ENCODE peak calls at places on chromosomes 3 and 15, in five cellular contexts. X, R, H, W and T are unnamed samples.

GRCh38 chr3:12557472-12558105 is 702 bp downstream of the MKRN2 start:
- DNase-seq in X (no peak), R (no peak), H (no peak), W (peak; percentile 69), T (peak; percentile 72)

GRCh38 chr15:100115711-100116090 is 226.1 kb downstream of the ADAMTS17 start:
- DNase-seq in X (no peak), R (no peak), H (no peak), W (peak; percentile 71), T (peak; percentile 29)

GRCh38 chr3:183061431-183062172 is 37.7 kb downstream of the MCCC1 start:
- DNase-seq in X (no peak), R (no peak), H (no peak), W (no peak), T (peak; percentile 12)

GRCh38 chr3:30733229-30733628 is 126.8 kb downstream of the TGFBR2 start:
- DNase-seq in X (no peak), R (no peak), H (no peak), W (no peak), T (no peak)

GRCh38 chr3:125356140-125357026 is 18.7 kb downstream of the ZNF148 start:
- DNase-seq in X (no peak), R (no peak), H (no peak), W (no peak), T (no peak)

GRCh38 chr3:179146911-179147570 is 1.1 kb upstream of the PIK3CA start:
- DNase-seq in X (peak; percentile 58), R (no peak), H (peak; percentile 55), W (peak; percentile 83), T (peak; percentile 72)

GRCh38 chr3:123349201-123349535 is 99.7 kb downstream of the ADCY5 start:
- DNase-seq in X (no peak), R (no peak), H (no peak), W (no peak), T (no peak)

GRCh38 chr15:77993374-77993911 is 84.1 kb downstream of the TBC1D2B start:
- DNase-seq in X (no peak), R (no peak), H (no peak), W (no peak), T (no peak)

GRCh38 chr15:51286816-51287215 is 51.6 kb downstream of the CYP19A1 start:
- DNase-seq in X (peak; percentile 53), R (no peak), H (peak; percentile 23), W (peak; percentile 20), T (no peak)

GRCh38 chr3:195196266-195196665 is 74.7 kb downstream of the XXYLT1 start:
- DNase-seq in X (peak; percentile 43), R (no peak), H (no peak), W (peak; percentile 81), T (peak; percentile 52)

GRCh38 chr3:38118421-38119247 is 18.3 kb downstream of the ACAA1 start:
- DNase-seq in X (no peak), R (no peak), H (no peak), W (no peak), T (no peak)

GRCh38 chr3:157529751-157530150 is 26.5 kb upstream of the VEPH1 start:
- DNase-seq in X (no peak), R (no peak), H (no peak), W (no peak), T (no peak)

GRCh38 chr3:31546152-31546551 is 13.4 kb downstream of the STT3B start:
- DNase-seq in X (no peak), R (no peak), H (no peak), W (peak; percentile 74), T (no peak)

GRCh38 chr15:53962646-53963561 is 15.3 kb upstream of the UNC13C start:
- DNase-seq in X (peak; percentile 77), R (no peak), H (peak; percentile 67), W (peak; percentile 33), T (peak; percentile 0)

GRCh38 chr3:182585532-182586150 is 207.7 kb upstream of the ATP11B start:
- DNase-seq in X (no peak), R (no peak), H (no peak), W (no peak), T (no peak)

GRCh38 chr15:74307827-74308642 is 59.4 kb downstream of the CYP11A1 start:
- DNase-seq in X (peak; percentile 86), R (no peak), H (peak; percentile 81), W (peak; percentile 76), T (peak; percentile 64)

GRCh38 chr3:17151598-17152373 is 267.0 kb downstream of the PLCL2 start:
- DNase-seq in X (no peak), R (no peak), H (no peak), W (no peak), T (no peak)

GRCh38 chr3:127707777-127708438 is 35.2 kb downstream of the ABTB1 start:
- DNase-seq in X (peak; percentile 45), R (no peak), H (no peak), W (no peak), T (no peak)

GRCh38 chr15:68305420-68305871 is 27.9 kb downstream of the FEM1B start:
- DNase-seq in X (peak; percentile 64), R (no peak), H (no peak), W (no peak), T (no peak)

GRCh38 chr3:5190147-5190791 is 2.8 kb downstream of the EDEM1 start:
- DNase-seq in X (no peak), R (no peak), H (no peak), W (no peak), T (no peak)

GRCh38 chr15:49225572-49226281 is 55.7 kb downstream of the GALK2 start:
- DNase-seq in X (peak; percentile 92), R (no peak), H (peak; percentile 37), W (peak; percentile 42), T (peak; percentile 78)
- TF ChIP-seq CTCF in X (peak; percentile 87), R (no peak), H (no peak), W (no peak), T (peak; percentile 52)

DNA sequence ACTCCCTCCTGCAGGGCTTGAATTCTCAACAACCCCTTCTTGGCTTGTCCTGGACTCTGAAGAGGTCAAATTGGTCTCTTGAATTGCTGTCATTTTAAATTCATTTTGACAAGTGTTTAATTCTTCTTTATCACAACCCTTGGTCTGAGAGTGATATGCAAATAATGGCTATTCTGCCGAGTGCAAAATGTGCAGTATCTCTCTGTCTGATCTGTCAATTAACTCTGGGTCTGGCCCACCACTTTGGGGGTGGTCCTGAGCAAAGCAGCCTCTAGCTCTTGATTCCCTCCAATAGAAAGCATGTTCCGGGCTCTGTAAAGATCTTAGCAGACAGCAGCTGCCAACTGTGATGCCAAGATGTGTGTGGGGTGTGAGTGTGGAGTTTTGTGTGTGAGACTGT is 2.2 kb upstream of the IGDCC3 start:
- DNase-seq in X (no peak), R (no peak), H (no peak), W (no peak), T (no peak)
- TF ChIP-seq CTCF in X (no peak), R (no peak), H (no peak), W (no peak), T (no peak)

GRCh38 chr15:59993950-59994401 is 10.1 kb upstream of the FOXB1 start:
- DNase-seq in X (peak; percentile 90), R (no peak), H (peak; percentile 69), W (no peak), T (no peak)
- TF ChIP-seq CTCF in X (peak; percentile 84), R (no peak), H (peak; percentile 71), W (no peak), T (no peak)

GRCh38 chr3:8421267-8421666 is 80.4 kb upstream of the LMCD1 start:
- DNase-seq in X (no peak), R (no peak), H (no peak), W (no peak), T (no peak)
- TF ChIP-seq CTCF in X (peak; percentile 63), R (no peak), H (no peak), W (no peak), T (no peak)